ENCODE peak calls at places on chromosomes 16 and 17, in seven cellular contexts. E is DND-41, Z is B cell, V is MCF 10A, M is pancreas, X is progenitor cell of endocrine pancreas, B is prostate gland. K is an unnamed sample.

GRCh38 chr17:2542456-2542855 is 30.8 kb upstream of the METTL16 start:
- DNase-seq in Z (no peak), B (no peak), V (no peak), E (no peak), M (no peak), X (no peak), K (no peak)

GRCh38 chr17:67514998-67515397 is 137.9 kb downstream of the PITPNC1 start:
- DNase-seq in E (no peak), V (no peak), M (no peak), B (no peak), X (no peak), Z (no peak), K (no peak)

GRCh38 chr17:63476857-63477470 is at the start of gene ACE:
- DNase-seq in V (no peak), E (peak; percentile 69), B (peak; percentile 40), X (peak; percentile 44), Z (peak; percentile 81), M (no peak), K (peak; percentile 29)

GRCh38 chr17:5437721-5438317 is 1.1 kb downstream of the C1QBP start:
- DNase-seq in B (no peak), Z (no peak), M (no peak), X (no peak), E (no peak), V (peak; percentile 27), K (no peak)

GRCh38 chr16:23026777-23027362 is 122.4 kb downstream of the USP31 start:
- DNase-seq in M (no peak), Z (no peak), V (peak; percentile 47), E (peak; percentile 58), X (peak; percentile 56), B (no peak), K (no peak)

GRCh38 chr17:37089998-37090397 is 141.2 kb downstream of the AATF start:
- DNase-seq in V (no peak), B (no peak), Z (no peak), M (no peak), X (no peak), E (peak; percentile 40), K (no peak)

GRCh38 chr16:61820398-61820797 is 215.8 kb downstream of the CDH8 start:
- DNase-seq in E (no peak), B (no peak), V (no peak), Z (no peak), M (no peak), X (no peak), K (no peak)

GRCh38 chr17:61131555-61131954 is 268.1 kb upstream of the TBX2 start:
- DNase-seq in V (no peak), E (no peak), Z (no peak), M (no peak), B (no peak), X (no peak), K (no peak)

GRCh38 chr17:80122926-80123505 is 21.6 kb downstream of the GAA start:
- DNase-seq in E (no peak), V (no peak), B (no peak), M (no peak), Z (no peak), X (no peak), K (no peak)

GRCh38 chr16:68236804-68237242 is 896 bp upstream of the ESRP2 start:
- DNase-seq in X (no peak), E (no peak), V (no peak), Z (peak; percentile 62), M (no peak), B (peak; percentile 30), K (no peak)

GRCh38 chr16:17294856-17295255 is 175.9 kb downstream of the XYLT1 start:
- DNase-seq in X (no peak), E (no peak), M (no peak), V (no peak), Z (no peak), B (no peak), K (no peak)

GRCh38 chr16:17397499-17397891 is 73.3 kb downstream of the XYLT1 start:
- DNase-seq in B (no peak), X (no peak), E (no peak), Z (no peak), V (peak; percentile 5), M (peak; percentile 41), K (peak; percentile 50)

GRCh38 chr17:33647976-33648375 is 354.9 kb upstream of the ASIC2 start:
- DNase-seq in E (no peak), X (no peak), Z (no peak), M (no peak), B (no peak), V (no peak), K (no peak)

GRCh38 chr17:44775838-44776621 is 17.2 kb downstream of the ADAM11 start:
- DNase-seq in X (no peak), E (no peak), V (peak; percentile 11), B (no peak), Z (peak; percentile 49), M (peak; percentile 98), K (no peak)

GRCh38 chr16:83603981-83604570 is 203.7 kb upstream of the HSBP1 start:
- DNase-seq in Z (no peak), X (no peak), E (no peak), V (no peak), M (no peak), B (no peak), K (no peak)

GRCh38 chr16:50747206-50747956 is 5.5 kb downstream of the CYLD start:
- DNase-seq in B (no peak), E (peak; percentile 47), V (peak; percentile 45), Z (peak; percentile 30), M (no peak), X (no peak), K (no peak)

GRCh38 chr17:16448490-16448889 is 33.1 kb downstream of the TRPV2 start:
- DNase-seq in V (no peak), E (no peak), X (no peak), Z (no peak), B (no peak), M (no peak), K (no peak)

GRCh38 chr16:11309895-11310633 is 28.9 kb upstream of the PRM1 start:
- DNase-seq in V (no peak), E (peak; percentile 29), M (no peak), B (no peak), Z (peak; percentile 58), X (no peak), K (peak; percentile 83)

GRCh38 chr17:32303861-32304288 is 38.1 kb downstream of the C17orf75 start:
- DNase-seq in B (no peak), M (no peak), E (no peak), X (no peak), Z (no peak), V (no peak), K (no peak)

GRCh38 chr17:81096741-81097133 is 61.8 kb downstream of the BAIAP2 start:
- DNase-seq in V (peak; percentile 63), M (no peak), Z (no peak), B (no peak), E (no peak), X (no peak), K (peak; percentile 67)

GRCh38 chr17:44911133-44912001 is 3.9 kb downstream of the GFAP start:
- DNase-seq in X (peak; percentile 58), M (peak; percentile 59), E (peak; percentile 56), V (peak; percentile 36), Z (peak; percentile 68), B (peak; percentile 48), K (peak; percentile 74)

GRCh38 chr17:66904760-66905637 is 59.5 kb upstream of the CACNG4 start:
- DNase-seq in E (no peak), Z (no peak), V (peak; percentile 71), M (peak; percentile 74), B (peak; percentile 22), X (no peak), K (peak; percentile 3)

GRCh38 chr17:43563262-43564079 is 17.3 kb upstream of the ETV4 start:
- DNase-seq in E (no peak), Z (no peak), X (no peak), M (no peak), B (no peak), V (no peak), K (no peak)

GRCh38 chr17:83200231-83200699 is 120.9 kb downstream of the METRNL start:
- DNase-seq in E (no peak), X (no peak), B (peak; percentile 51), V (no peak), Z (no peak), M (peak; percentile 50), K (peak; percentile 43)

GRCh38 chr17:55742272-55743102 is 8.4 kb upstream of the PCTP start:
- DNase-seq in Z (no peak), E (no peak), M (no peak), B (no peak), X (no peak), V (no peak), K (no peak)

GRCh38 chr16:85389679-85390470 is 223.2 kb upstream of the GSE1 start:
- DNase-seq in M (peak; percentile 10), E (peak; percentile 3), V (no peak), B (no peak), Z (no peak), X (no peak), K (no peak)

GRCh38 chr17:74119960-74120359 is 83.5 kb upstream of the RPL38 start:
- DNase-seq in M (no peak), V (no peak), X (no peak), E (no peak), B (no peak), Z (no peak), K (no peak)

GRCh38 chr17:35713069-35713728 is 18.2 kb upstream of the RASL10B start:
- DNase-seq in X (no peak), E (no peak), V (no peak), Z (no peak), M (peak; percentile 45), B (no peak), K (no peak)

GRCh38 chr17:17818088-17818526 is 18.7 kb downstream of the SREBF1 start:
- DNase-seq in E (no peak), Z (no peak), X (no peak), B (peak; percentile 71), V (no peak), M (no peak), K (peak; percentile 42)

GRCh38 chr17:9696279-9697044 is 51.1 kb downstream of the USP43 start:
- DNase-seq in M (no peak), B (no peak), X (no peak), E (no peak), V (peak; percentile 4), Z (no peak), K (no peak)
- TF ChIP-seq CTCF in M (no peak), B (no peak), X (no peak), E (peak; percentile 13), V (no peak), Z (no peak), K (no peak)

GRCh38 chr16:87667443-87667842 is 65.1 kb downstream of the JPH3 start:
- DNase-seq in E (no peak), V (no peak), Z (no peak), B (no peak), M (no peak), X (no peak), K (no peak)
- TF ChIP-seq CTCF in E (no peak), V (no peak), Z (no peak), B (no peak), M (no peak), X (no peak), K (no peak)

DNA sequence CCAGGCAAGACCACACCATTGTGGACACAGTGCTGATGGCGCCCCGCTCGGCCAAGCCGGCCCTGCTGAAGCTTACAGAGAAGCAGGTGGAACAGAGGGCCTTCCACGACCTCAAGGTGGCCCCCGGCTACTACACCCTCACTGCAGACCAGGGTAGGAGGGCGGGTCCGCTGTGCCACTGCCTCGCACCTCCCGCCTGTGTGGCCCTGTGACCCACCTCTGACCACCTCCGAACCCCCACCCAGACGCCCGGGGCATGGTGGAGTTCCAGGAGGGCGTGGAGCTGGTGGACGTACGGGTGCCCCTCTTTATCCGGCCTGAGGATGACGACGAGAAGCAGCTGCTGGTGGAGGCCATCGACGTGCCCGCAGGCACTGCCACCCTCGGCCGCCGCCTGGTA is 21.1 kb downstream of the ITGB4 start:
- DNase-seq in X (no peak), M (no peak), E (no peak), V (no peak), Z (no peak), B (no peak), K (no peak)
- TF ChIP-seq CTCF in X (no peak), M (no peak), E (no peak), V (no peak), Z (no peak), B (no peak), K (no peak)

GRCh38 chr16:69306031-69306430 is 5.1 kb upstream of the VPS4A start:
- DNase-seq in B (no peak), M (no peak), X (no peak), V (no peak), E (no peak), Z (no peak), K (no peak)
- TF ChIP-seq CTCF in B (no peak), M (no peak), X (no peak), V (no peak), E (no peak), Z (no peak), K (no peak)

K was measured in thyroid gland.